ENCODE peak calls at places on chromosomes 13 and 19, in four cellular contexts. Z is colonic mucosa, Y is testis, I is lower lobe of right lung. U is an unnamed sample.

GRCh38 chr13:98438246-98439135 is 138.4 kb downstream of the STK24 start:
- DNase-seq in Z (no peak), Y (no peak), I (no peak), U (no peak)

GRCh38 chr19:1466461-1467227 is 12.4 kb downstream of the C19orf25 start:
- DNase-seq in Z (no peak), Y (no peak), I (no peak), U (no peak)

GRCh38 chr13:56561327-56561726 is 579.4 kb upstream of the PRR20A start:
- DNase-seq in Z (no peak), Y (no peak), I (no peak), U (no peak)

GRCh38 chr19:54335164-54335563 is 3.8 kb downstream of the LILRA4 start:
- DNase-seq in Z (no peak), Y (no peak), I (no peak), U (no peak)

GRCh38 chr13:26075498-26075897 is 23.7 kb upstream of the SHISA2 start:
- DNase-seq in Z (no peak), Y (peak; percentile 20), I (no peak), U (no peak)

GRCh38 chr13:27362064-27362751 is 62.2 kb upstream of the GTF3A start:
- DNase-seq in Z (peak; percentile 91), Y (peak; percentile 93), I (peak; percentile 90), U (peak; percentile 88)

GRCh38 chr19:17215125-17215971 is at the start of gene USE1:
- DNase-seq in Z (peak; percentile 92), Y (peak; percentile 94), I (peak; percentile 94), U (peak; percentile 81)

GRCh38 chr19:17330546-17331253 is 4.0 kb downstream of the ANO8 start:
- DNase-seq in Z (no peak), Y (no peak), I (no peak), U (no peak)

GRCh38 chr13:77500094-77500493 is 35.4 kb upstream of the SCEL start:
- DNase-seq in Z (no peak), Y (no peak), I (no peak), U (no peak)

GRCh38 chr13:59479629-59480028 is 684.1 kb downstream of the DIAPH3 start:
- DNase-seq in Z (no peak), Y (no peak), I (no peak), U (no peak)

GRCh38 chr13:106685142-106685541 is 117.2 kb upstream of the ARGLU1 start:
- DNase-seq in Z (no peak), Y (no peak), I (no peak), U (no peak)

GRCh38 chr13:45783346-45784043 is 68.1 kb downstream of the SIAH3 start:
- DNase-seq in Z (no peak), Y (no peak), I (no peak), U (no peak)

GRCh38 chr13:37194428-37194861 is 89.0 kb upstream of the CSNK1A1L start:
- DNase-seq in Z (no peak), Y (no peak), I (no peak), U (no peak)

GRCh38 chr13:39676315-39676876 is 20.9 kb downstream of the COG6 start:
- DNase-seq in Z (no peak), Y (peak; percentile 46), I (no peak), U (no peak)

GRCh38 chr19:54662730-54663129 is at the start of gene LILRB4:
- DNase-seq in Z (no peak), Y (peak; percentile 40), I (peak; percentile 75), U (peak; percentile 37)

DNA sequence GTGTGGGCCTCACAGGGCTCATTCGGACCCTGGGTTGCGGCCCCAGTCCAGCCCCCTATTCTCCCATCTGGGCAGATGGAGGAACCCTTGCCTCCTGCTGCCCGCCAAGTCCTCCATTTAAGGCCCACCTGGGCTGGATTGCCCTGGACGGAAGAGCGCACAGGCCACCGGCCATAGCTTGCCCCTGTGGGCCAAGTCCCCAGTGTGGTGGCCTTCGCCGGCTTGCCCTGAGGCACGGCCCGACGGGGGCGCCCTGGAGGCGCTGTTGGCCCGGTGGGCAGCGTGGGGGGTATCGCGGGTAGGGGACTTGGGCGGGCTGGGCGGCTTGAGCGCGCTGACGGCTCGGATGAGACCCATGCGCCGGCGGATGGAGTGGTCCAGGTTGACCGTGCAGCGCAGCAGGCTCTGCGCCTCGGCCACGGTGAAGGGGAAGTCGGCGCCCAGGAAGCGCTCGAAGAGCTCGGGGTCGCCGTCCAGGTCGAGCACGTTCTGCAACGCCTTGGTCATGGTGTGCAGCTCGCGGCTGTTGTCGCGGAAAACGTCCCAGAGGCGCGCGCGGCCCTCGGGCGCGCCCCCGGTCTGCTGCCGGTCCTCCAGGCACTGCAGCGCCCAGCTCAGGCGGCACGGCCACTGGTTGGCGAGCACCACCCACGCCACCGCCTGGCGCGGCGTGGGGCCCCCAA is 8.8 kb downstream of the NKPD1 start:
- DNase-seq in Z (no peak), Y (no peak), I (no peak), U (no peak)
- H3K27ac ChIP-seq in Z (no peak overlapping the region), Y (no peak overlapping the region), I (no peak overlapping the region), U (no peak overlapping the region)

GRCh38 chr19:31263317-31263716 is 85.9 kb downstream of the TSHZ3 start:
- DNase-seq in Z (no peak), Y (no peak), I (no peak), U (no peak)
- H3K4me3 ChIP-seq in Z (no peak overlapping the region), Y (no peak overlapping the region), I (no peak overlapping the region), U (no peak overlapping the region)

DNA sequence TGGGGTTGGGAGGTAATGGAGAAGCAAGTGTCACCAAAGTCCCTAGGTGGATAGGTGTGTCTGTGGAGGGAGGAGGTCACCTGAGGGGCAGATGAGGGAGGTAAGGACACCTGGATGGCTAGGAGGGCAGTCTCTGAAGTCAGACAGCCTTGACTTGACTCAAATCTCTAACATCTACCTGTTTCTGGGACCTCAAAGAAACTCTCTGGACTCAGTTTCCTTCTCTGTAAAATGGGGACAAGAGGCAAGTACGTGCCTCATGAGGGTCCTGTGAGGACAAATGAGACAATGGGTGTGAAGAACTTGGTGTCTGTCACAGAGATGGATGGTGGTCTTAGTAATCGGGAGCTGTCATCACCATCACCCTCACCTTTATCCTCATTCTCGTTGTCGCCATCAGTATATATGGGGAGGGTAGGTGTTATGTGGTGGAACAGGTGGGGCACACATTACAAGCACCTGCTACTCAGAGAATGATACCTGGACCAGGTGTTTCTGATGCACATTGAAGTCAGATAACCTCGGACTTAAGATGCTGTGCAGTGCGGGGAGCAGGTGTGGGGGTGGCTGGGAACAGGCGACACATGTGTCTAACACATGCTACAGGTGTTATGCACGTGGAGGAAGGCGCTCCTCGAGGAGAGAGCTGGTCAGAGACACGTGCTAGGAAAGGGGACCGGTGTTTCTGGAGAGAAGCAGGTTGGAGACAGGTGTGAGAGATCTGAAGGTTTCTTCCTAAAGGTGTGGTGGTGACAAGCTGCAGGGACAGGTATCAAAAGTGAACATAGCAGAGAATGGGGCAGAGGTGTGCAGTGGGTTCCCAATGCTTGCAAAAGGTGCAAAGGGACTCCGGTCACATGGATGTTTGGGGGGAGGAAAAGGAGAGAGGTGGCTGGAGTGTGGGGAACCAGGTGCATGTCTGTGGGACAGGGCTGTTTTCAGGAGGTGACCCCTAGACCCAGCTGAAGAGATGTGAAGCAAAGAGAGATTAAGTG is 3.8 kb downstream of the ERFL start:
- DNase-seq in Z (no peak), Y (no peak), I (no peak), U (no peak)
- H3K27me3 ChIP-seq in Z (peaks cover 27% of the 10 kb centered on the region), Y (peaks cover 4% of the 10 kb centered on the region), I (peaks cover 88% of the 10 kb centered on the region), U (peaks cover 75% of the 10 kb centered on the region)

GRCh38 chr13:29923554-29924481 is 73.4 kb upstream of the UBL3 start:
- DNase-seq in Z (peak; percentile 93), Y (peak; percentile 60), I (peak; percentile 90), U (no peak)
- H3K27ac ChIP-seq in Z (peak overlapping the region; percentile 65), Y (peak overlapping the region; percentile 13), I (peak overlapping the region; percentile 81), U (peak overlapping the region; percentile 33)

DNA sequence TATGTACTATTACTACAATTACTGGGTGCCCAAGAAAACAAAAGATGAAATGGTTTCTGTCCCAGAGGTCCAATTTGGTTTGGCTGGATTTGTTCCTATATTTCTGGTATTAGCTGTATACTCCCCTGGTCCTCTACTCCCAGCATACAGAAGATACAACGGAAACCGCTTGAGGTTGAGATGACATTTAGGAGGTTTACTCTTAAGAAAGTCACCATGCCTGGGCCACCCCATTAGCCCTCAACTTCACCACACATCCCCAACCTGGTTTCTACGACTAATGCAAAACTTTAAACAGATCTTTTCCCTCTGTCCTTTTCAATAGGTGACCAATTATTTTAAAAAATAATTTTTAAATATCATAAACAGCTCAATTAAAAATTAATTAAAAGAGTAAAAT is 46.0 kb upstream of the EEF1AKMT1 start:
- DNase-seq in Z (no peak), Y (no peak), I (no peak), U (no peak)
- H3K4me3 ChIP-seq in Z (no peak overlapping the region), Y (no peak overlapping the region), I (no peak overlapping the region), U (no peak overlapping the region)